ENCODE peak calls at places on chromosomes 5 and 9, in eight cellular contexts. O is mucosa of gallbladder; J is CD14-positive monocyte; X is cardiac fibroblast; M is lung; N is sciatic nerve; D is activated CD8-positive, alpha-beta memory T cell treated with anti-CD3 and anti-CD28 coated beads for 48 hours; H is iris pigment epithelial cell. F is an unnamed sample.

GRCh38 chr5:78547731-78548189 is 100.8 kb downstream of the LHFPL2 start:
- DNase-seq in J (no peak), O (peak; percentile 75), H (no peak), N (peak; percentile 92), X (peak; percentile 99), D (no peak), M (no peak), F (peak; percentile 55)

GRCh38 chr5:96432245-96433065 is 593 bp downstream of the PCSK1 start:
- DNase-seq in D (no peak), X (no peak), N (no peak), H (peak; percentile 45), O (no peak), M (no peak), J (no peak), F (no peak)

GRCh38 chr5:14039063-14039462 is 94.6 kb upstream of the DNAH5 start:
- DNase-seq in J (no peak), D (no peak), X (peak; percentile 86), N (no peak), M (no peak), H (no peak), O (peak; percentile 49), F (no peak)

GRCh38 chr9:97993000-97993399 is 9.9 kb downstream of the ANP32B start:
- DNase-seq in H (no peak), N (no peak), J (no peak), M (no peak), O (no peak), X (no peak), D (no peak), F (no peak)

GRCh38 chr5:50886657-50887056 is 220.2 kb downstream of the PARP8 start:
- DNase-seq in H (no peak), O (no peak), J (no peak), M (no peak), N (no peak), D (no peak), X (no peak), F (no peak)

GRCh38 chr9:106075568-106075967 is 381.2 kb downstream of the TMEM38B start:
- DNase-seq in X (no peak), O (no peak), M (no peak), N (no peak), J (no peak), H (no peak), D (no peak), F (no peak)

GRCh38 chr9:95810814-95811213 is 64.7 kb upstream of the ERCC6L2 start:
- DNase-seq in N (no peak), J (no peak), M (no peak), H (no peak), O (no peak), D (no peak), X (no peak), F (no peak)

GRCh38 chr5:180830253-180831138 is 27.9 kb upstream of the MGAT1 start:
- DNase-seq in X (peak; percentile 53), D (no peak), J (peak; percentile 78), O (peak; percentile 64), M (peak; percentile 78), N (peak; percentile 82), H (peak; percentile 80), F (peak; percentile 85)

GRCh38 chr9:91900057-91900816 is 49.8 kb downstream of the ROR2 start:
- DNase-seq in M (no peak), H (no peak), D (no peak), N (no peak), J (no peak), O (peak; percentile 29), X (no peak), F (no peak)

GRCh38 chr5:150398432-150399157 is 14.1 kb downstream of the CD74 start:
- DNase-seq in D (no peak), N (no peak), O (no peak), X (no peak), J (no peak), H (no peak), M (no peak), F (peak; percentile 30)

GRCh38 chr9:118553465-118553864 is 815.8 kb downstream of the BRINP1 start:
- DNase-seq in O (no peak), D (no peak), M (no peak), J (no peak), X (no peak), H (no peak), N (no peak), F (no peak)

GRCh38 chr9:128434340-128434739 is 13.7 kb downstream of the CERCAM start:
- DNase-seq in N (no peak), H (no peak), O (no peak), D (no peak), J (no peak), M (no peak), X (no peak), F (no peak)

GRCh38 chr5:9149988-9150387 is 395.9 kb downstream of the SEMA5A start:
- DNase-seq in M (no peak), D (no peak), N (no peak), X (peak; percentile 64), H (peak; percentile 76), J (no peak), O (no peak), F (no peak)

GRCh38 chr9:101736723-101737122 is 1.7 kb downstream of the GRIN3A start:
- DNase-seq in O (no peak), M (no peak), X (peak; percentile 27), J (no peak), H (peak; percentile 10), D (no peak), N (no peak), F (no peak)

GRCh38 chr9:107213561-107214028 is 69.5 kb upstream of the RAD23B start:
- DNase-seq in X (peak; percentile 95), H (peak; percentile 99), O (no peak), N (no peak), J (peak; percentile 62), M (peak; percentile 44), D (no peak), F (no peak)

GRCh38 chr5:154701181-154701580 is 54.0 kb upstream of the LARP1 start:
- DNase-seq in N (no peak), X (no peak), M (no peak), O (no peak), J (no peak), D (no peak), H (no peak), F (no peak)

GRCh38 chr9:113675475-113675941 is 200.6 kb upstream of the ZNF618 start:
- DNase-seq in H (peak; percentile 97), M (peak; percentile 58), O (peak; percentile 62), D (no peak), X (peak; percentile 99), N (peak; percentile 82), J (peak; percentile 49), F (peak; percentile 34)

GRCh38 chr5:76084496-76085285 is 1.5 kb downstream of the SV2C start:
- DNase-seq in H (no peak), M (no peak), N (no peak), X (peak; percentile 2), D (no peak), J (no peak), O (no peak), F (no peak)

GRCh38 chr9:35619800-35620158 is 1.6 kb upstream of the CD72 start:
- DNase-seq in M (no peak), D (no peak), H (no peak), N (no peak), X (no peak), J (no peak), O (no peak), F (no peak)

GRCh38 chr5:19903611-19904010 is 84.4 kb downstream of the CDH18 start:
- DNase-seq in H (peak; percentile 26), O (no peak), D (no peak), X (peak; percentile 59), M (no peak), J (no peak), N (no peak), F (no peak)

GRCh38 chr5:43396762-43397304 is 15.4 kb downstream of the CCL28 start:
- DNase-seq in N (peak; percentile 64), M (peak; percentile 58), O (peak; percentile 50), D (peak; percentile 43), X (peak; percentile 28), J (no peak), H (peak; percentile 19), F (peak; percentile 45)

GRCh38 chr9:95807326-95807947 is 68.1 kb upstream of the ERCC6L2 start:
- DNase-seq in X (no peak), N (no peak), D (no peak), J (no peak), O (peak; percentile 30), M (no peak), H (peak; percentile 78), F (no peak)

GRCh38 chr5:15142458-15142857 is 270.9 kb upstream of the ANKH start:
- DNase-seq in M (no peak), O (no peak), H (no peak), X (no peak), N (no peak), D (no peak), J (no peak), F (no peak)

GRCh38 chr5:127029513-127030258 is 672 bp downstream of the MARCHF3 start:
- DNase-seq in N (peak; percentile 65), O (peak; percentile 62), M (peak; percentile 68), X (peak; percentile 76), D (peak; percentile 34), H (peak; percentile 65), J (peak; percentile 53), F (peak; percentile 79)

GRCh38 chr5:32710335-32710858 is 724 bp upstream of the NPR3 start:
- DNase-seq in N (no peak), H (no peak), O (no peak), J (no peak), D (peak; percentile 3), M (no peak), X (no peak), F (peak; percentile 9)

GRCh38 chr9:129576546-129577543 is 44.1 kb downstream of the C9orf50 start:
- DNase-seq in X (peak; percentile 89), H (peak; percentile 94), N (no peak), J (no peak), O (no peak), M (no peak), D (no peak), F (no peak)

GRCh38 chr5:74094096-74094778 is 468.2 kb downstream of the ARHGEF28 start:
- DNase-seq in X (peak; percentile 81), D (no peak), M (no peak), J (no peak), N (no peak), O (no peak), H (peak; percentile 64), F (no peak)

GRCh38 chr9:135242406-135242805 is 154.9 kb downstream of the OLFM1 start:
- DNase-seq in H (no peak), N (no peak), J (no peak), M (no peak), X (no peak), O (no peak), D (no peak), F (no peak)

GRCh38 chr9:38126730-38127129 is 57.7 kb upstream of the SHB start:
- DNase-seq in N (peak; percentile 25), J (no peak), H (no peak), O (no peak), X (no peak), M (no peak), D (no peak), F (no peak)

GRCh38 chr5:148843510-148844318 is 17.3 kb downstream of the ADRB2 start:
- DNase-seq in H (no peak), O (no peak), X (peak; percentile 19), D (no peak), N (no peak), J (no peak), M (no peak), F (no peak)

GRCh38 chr9:125558453-125559084 is 148.4 kb downstream of the MAPKAP1 start:
- DNase-seq in H (peak; percentile 76), M (peak; percentile 46), J (peak; percentile 60), D (no peak), N (no peak), O (peak; percentile 68), X (peak; percentile 88), F (peak; percentile 63)

GRCh38 chr5:96936431-96937221 is 746 bp downstream of the LNPEP start:
- DNase-seq in D (peak; percentile 32), O (peak; percentile 20), X (peak; percentile 39), M (no peak), H (peak; percentile 49), N (peak; percentile 68), J (no peak), F (peak; percentile 51)

GRCh38 chr9:112945620-112946208 is 55.0 kb upstream of the SLC46A2 start:
- DNase-seq in J (no peak), X (no peak), H (no peak), O (no peak), D (no peak), N (no peak), M (no peak), F (peak; percentile 10)

GRCh38 chr9:89256690-89257089 is 54.3 kb upstream of the CKS2 start:
- DNase-seq in O (no peak), M (no peak), X (no peak), D (no peak), H (no peak), N (no peak), J (no peak), F (no peak)